ENCODE peak calls at places on chromosomes 6 and 20, in six cellular contexts. D is activated naive CD4-positive, alpha-beta T cell; R is CD4-positive, alpha-beta memory T cell; Z is lower leg skin; I is heart right ventricle; X is nephron progenitor cell. B is an unnamed sample.

GRCh38 chr6:93848011-93848620 is 428.8 kb upstream of the EPHA7 start:
- DNase-seq in D (no peak), R (no peak), Z (no peak), I (no peak), X (no peak), B (no peak)

GRCh38 chr20:25285091-25285647 is 37.3 kb downstream of the PYGB start:
- DNase-seq in D (no peak), R (no peak), Z (peak), I (no peak), X (no peak), B (no peak)

GRCh38 chr20:53922901-53923314 is 147.5 kb downstream of the BCAS1 start:
- DNase-seq in D (no peak), R (no peak), Z (peak), I (no peak), X (no peak), B (no peak)

GRCh38 chr20:2804921-2805681 is 4.7 kb upstream of the CPXM1 start:
- DNase-seq in D (no peak), R (no peak), Z (peak), I (no peak), X (peak), B (no peak)

GRCh38 chr6:77015350-77015749 is 447.9 kb downstream of the HTR1B start:
- DNase-seq in D (no peak), R (no peak), Z (no peak), I (no peak), X (no peak), B (no peak)

GRCh38 chr6:128282956-128283355 is 237.4 kb downstream of the PTPRK start:
- DNase-seq in D (no peak), R (no peak), Z (no peak), I (no peak), X (no peak), B (no peak)

GRCh38 chr6:130697661-130698535 is 129.3 kb upstream of the SMLR1 start:
- DNase-seq in D (no peak), R (peak), Z (no peak), I (no peak), X (peak), B (no peak)

GRCh38 chr20:57688864-57689263 is 21.0 kb downstream of the PMEPA1 start:
- DNase-seq in D (no peak), R (no peak), Z (no peak), I (peak), X (no peak), B (no peak)

GRCh38 chr6:2795960-2796359 is 30.8 kb downstream of the WRNIP1 start:
- DNase-seq in D (no peak), R (no peak), Z (no peak), I (no peak), X (no peak), B (no peak)

GRCh38 chr6:146545608-146546007 is 2.0 kb downstream of the RAB32 start:
- DNase-seq in D (no peak), R (no peak), Z (no peak), I (no peak), X (no peak), B (no peak)

GRCh38 chr6:136989591-136990578 is 54.9 kb downstream of the IL20RA start:
- DNase-seq in D (no peak), R (no peak), Z (no peak), I (peak), X (peak), B (no peak)

GRCh38 chr6:11702796-11703130 is 75.8 kb downstream of the ADTRP start:
- DNase-seq in D (no peak), R (no peak), Z (no peak), I (no peak), X (no peak), B (no peak)

GRCh38 chr6:106477790-106478189 is 117.3 kb downstream of the CRYBG1 start:
- DNase-seq in D (no peak), R (no peak), Z (no peak), I (no peak), X (no peak), B (no peak)

GRCh38 chr6:78611097-78611625 is 256.2 kb upstream of the IRAK1BP1 start:
- DNase-seq in D (no peak), R (no peak), Z (no peak), I (no peak), X (no peak), B (no peak)

GRCh38 chr6:154479388-154480143 is 30.9 kb downstream of the CNKSR3 start:
- DNase-seq in D (no peak), R (no peak), Z (no peak), I (no peak), X (no peak), B (no peak)

GRCh38 chr20:17862171-17862570 is 106.4 kb downstream of the SNX5 start:
- DNase-seq in D (no peak), R (no peak), Z (no peak), I (no peak), X (no peak), B (no peak)

GRCh38 chr6:111361648-111362047 is 121.4 kb downstream of the REV3L start:
- DNase-seq in D (no peak), R (peak), Z (no peak), I (no peak), X (peak), B (no peak)

GRCh38 chr6:9710574-9710973 is 704.3 kb downstream of the TFAP2A start:
- DNase-seq in D (no peak), R (no peak), Z (no peak), I (no peak), X (no peak), B (no peak)

GRCh38 chr6:104908031-104908430 is 48.3 kb upstream of the HACE1 start:
- DNase-seq in D (no peak), R (no peak), Z (no peak), I (no peak), X (no peak), B (no peak)

GRCh38 chr6:163806761-163807499 is 392.4 kb downstream of the QKI start:
- DNase-seq in D (no peak), R (no peak), Z (peak), I (no peak), X (no peak), B (no peak)

GRCh38 chr20:24992420-24993205 is at the start of gene APMAP:
- DNase-seq in D (peak), R (peak), Z (peak), I (peak), X (peak), B (peak)

GRCh38 chr20:31473331-31474096 is 1.4 kb downstream of the DEFB124 start:
- DNase-seq in D (no peak), R (no peak), Z (no peak), I (no peak), X (no peak), B (no peak)

GRCh38 chr20:25246182-25246943 is 1.5 kb upstream of the PYGB start:
- DNase-seq in D (no peak), R (no peak), Z (peak), I (no peak), X (no peak), B (no peak)

GRCh38 chr20:56776345-56776744 is 147.2 kb downstream of the TFAP2C start:
- DNase-seq in D (no peak), R (no peak), Z (no peak), I (no peak), X (no peak), B (no peak)

GRCh38 chr6:80637312-80637711 is 530.8 kb downstream of the BCKDHB start:
- DNase-seq in D (no peak), R (no peak), Z (no peak), I (no peak), X (no peak), B (no peak)

GRCh38 chr20:36604952-36605308 is 649 bp upstream of the RAB5IF start:
- DNase-seq in D (no peak), R (no peak), Z (peak), I (peak), X (peak), B (no peak)

GRCh38 chr6:15131234-15132195 is 114.4 kb upstream of the JARID2 start:
- DNase-seq in D (no peak), R (no peak), Z (no peak), I (no peak), X (peak), B (no peak)

GRCh38 chr6:163337958-163338357 is 76.6 kb upstream of the QKI start:
- DNase-seq in D (no peak), R (no peak), Z (no peak), I (no peak), X (no peak), B (no peak)

GRCh38 chr6:56314683-56315523 is 67.5 kb upstream of the COL21A1 start:
- DNase-seq in D (no peak), R (no peak), Z (no peak), I (no peak), X (peak), B (no peak)

GRCh38 chr20:39291301-39291700 is 329.2 kb downstream of the DHX35 start:
- DNase-seq in D (no peak), R (no peak), Z (no peak), I (no peak), X (no peak), B (peak)

GRCh38 chr6:31865205-31866118 is 2.8 kb upstream of the NEU1 start:
- DNase-seq in D (no peak), R (no peak), Z (no peak), I (no peak), X (no peak), B (no peak)

GRCh38 chr20:25309395-25310267 is 61.7 kb downstream of the PYGB start:
- DNase-seq in D (no peak), R (no peak), Z (no peak), I (no peak), X (no peak), B (peak)

GRCh38 chr6:145086197-145086596 is 649.1 kb downstream of the EPM2A start:
- DNase-seq in D (no peak), R (no peak), Z (no peak), I (no peak), X (no peak), B (no peak)

GRCh38 chr20:63106108-63106764 is 99.5 kb upstream of the BHLHE23 start:
- DNase-seq in D (no peak), R (no peak), Z (no peak), I (peak), X (no peak), B (no peak)

GRCh38 chr20:32485126-32485769 is 99.9 kb downstream of the NOL4L start:
- DNase-seq in D (peak), R (peak), Z (peak), I (peak), X (peak), B (peak)

GRCh38 chr20:35680464-35681183 is 15.9 kb upstream of the CPNE1 start:
- DNase-seq in D (no peak), R (no peak), Z (no peak), I (no peak), X (no peak), B (no peak)

GRCh38 chr6:143339223-143339622 is 111.3 kb downstream of the ADAT2 start:
- DNase-seq in D (no peak), R (no peak), Z (no peak), I (no peak), X (no peak), B (no peak)

GRCh38 chr6:42010185-42010872 is 40.0 kb upstream of the TAF8 start:
- DNase-seq in D (no peak), R (no peak), Z (peak), I (no peak), X (no peak), B (no peak)

GRCh38 chr20:45833030-45833882 is at the start of gene SNX21:
- DNase-seq in D (no peak), R (peak), Z (peak), I (peak), X (peak), B (peak)

GRCh38 chr6:138105446-138105845 is 1.8 kb downstream of the PERP start:
- DNase-seq in D (no peak), R (no peak), Z (no peak), I (no peak), X (no peak), B (no peak)

B was measured in GOT3.